ENCODE peak calls at places on chromosomes 11 and 22, in seven cellular contexts. V is coronary artery; L is Caki2; J is NCI-H1930; C is stimulated activated CD8-positive, alpha-beta memory T cell treated with anti-CD3 and anti-CD28 coated beads, Interleukin-4, amount 100 ng/mL, for 1 hour; E is stimulated activated naive CD4-positive, alpha-beta T cell; G is H7. W is an unnamed sample.

GRCh38 chr11:27187848-27188621 is 147.4 kb downstream of the BBOX1 start:
- DNase-seq in V (no peak), J (no peak), E (no peak), C (no peak), G (no peak), L (no peak), W (no peak)

GRCh38 chr11:112339566-112339965 is 78.9 kb upstream of the PLET1 start:
- DNase-seq in J (no peak), C (no peak), V (no peak), E (no peak), G (no peak), L (no peak), W (no peak)

GRCh38 chr11:62560566-62561103 is 13.1 kb downstream of the EEF1G start:
- DNase-seq in E (peak), C (no peak), G (peak), L (peak), V (peak), J (no peak), W (no peak)

GRCh38 chr11:102940714-102941588 is 14.6 kb downstream of the MMP13 start:
- DNase-seq in C (no peak), V (no peak), E (no peak), L (peak), G (peak), J (peak), W (no peak)

GRCh38 chr22:23556026-23556620 is 24.0 kb downstream of the IGLL1 start:
- DNase-seq in G (peak), E (no peak), V (no peak), C (no peak), J (no peak), L (no peak), W (no peak)

GRCh38 chr11:108886608-108887007 is 221.7 kb downstream of the DDX10 start:
- DNase-seq in E (no peak), C (no peak), L (no peak), V (no peak), J (no peak), G (no peak), W (no peak)

GRCh38 chr11:13717331-13717730 is 48.9 kb downstream of the FAR1 start:
- DNase-seq in C (no peak), L (peak), V (no peak), E (no peak), J (no peak), G (no peak), W (no peak)

GRCh38 chr22:45887202-45888131 is 89.5 kb downstream of the WNT7B start:
- DNase-seq in L (peak), J (no peak), E (no peak), G (no peak), V (no peak), C (no peak), W (no peak)

GRCh38 chr22:47623740-47624103 is 861.3 kb downstream of the TBC1D22A start:
- DNase-seq in J (no peak), L (no peak), C (no peak), V (peak), G (no peak), E (no peak), W (no peak)

GRCh38 chr11:120304526-120304925 is 20.6 kb upstream of the TLCD5 start:
- DNase-seq in V (no peak), E (no peak), C (no peak), G (no peak), J (no peak), L (peak), W (no peak)

GRCh38 chr22:35622132-35622913 is 5.2 kb upstream of the MB start:
- DNase-seq in J (no peak), L (no peak), G (peak), C (no peak), E (no peak), V (no peak), W (no peak)

GRCh38 chr11:128878455-128878854 is 11.4 kb upstream of the KCNJ1 start:
- DNase-seq in C (no peak), L (no peak), J (no peak), E (no peak), G (no peak), V (no peak), W (no peak)

GRCh38 chr11:3153291-3153861 is 11.7 kb downstream of the OSBPL5 start:
- DNase-seq in V (peak), G (no peak), E (no peak), J (no peak), C (no peak), L (peak), W (no peak)

GRCh38 chr11:95877288-95877687 is 46.6 kb downstream of the MTMR2 start:
- DNase-seq in E (no peak), C (no peak), L (peak), J (no peak), V (no peak), G (no peak), W (no peak)

GRCh38 chr11:45872513-45873356 is 12.7 kb upstream of the MAPK8IP1 start:
- DNase-seq in E (no peak), J (peak), C (no peak), V (no peak), G (peak), L (peak), W (no peak)

GRCh38 chr11:134802116-134802515 is 390.1 kb upstream of the B3GAT1 start:
- DNase-seq in L (no peak), C (no peak), V (no peak), E (no peak), J (no peak), G (peak), W (no peak)

GRCh38 chr22:22855617-22856308 is 31.9 kb upstream of the IGLL5 start:
- DNase-seq in V (no peak), C (no peak), E (no peak), G (peak), J (no peak), L (no peak), W (no peak)

GRCh38 chr11:91800208-91800914 is 424.3 kb upstream of the FAT3 start:
- DNase-seq in G (no peak), J (no peak), V (no peak), E (no peak), C (no peak), L (no peak), W (no peak)

GRCh38 chr11:67316882-67317364 is 13.6 kb downstream of the SSH3 start:
- DNase-seq in G (no peak), V (no peak), E (no peak), J (no peak), L (no peak), C (no peak), W (no peak)

GRCh38 chr11:70618471-70619101 is 220.3 kb downstream of the CTTN start:
- DNase-seq in G (no peak), J (no peak), L (no peak), C (no peak), E (no peak), V (no peak), W (no peak)